ENCODE peak calls at places on chromosomes 11 and 22, in seven cellular contexts. One of them, this sample, is unnamed.
A peak's percentile ranks its signal among the peaks of the same experiment; 100 is the strongest.

GRCh38 chr11:76598426-76598839 is 72.1 kb downstream of the LRRC32 start:
- DNase-seq in Right ventricle myocardium superior: no peak
- DNase-seq in KBM-7: peak; percentile 60
- DNase-seq in lung: no peak
- DNase-seq in T-helper 9 cell: no peak
- DNase-seq in CD4-positive, alpha-beta memory T cell: no peak
- DNase-seq in choroid plexus epithelial cell: peak; percentile 65
- DNase-seq in this sample: peak; percentile 77

GRCh38 chr11:87726511-87726910 is 448.7 kb downstream of the RAB38 start:
- DNase-seq in Right ventricle myocardium superior: no peak
- DNase-seq in KBM-7: no peak
- DNase-seq in lung: no peak
- DNase-seq in T-helper 9 cell: no peak
- DNase-seq in CD4-positive, alpha-beta memory T cell: no peak
- DNase-seq in choroid plexus epithelial cell: peak; percentile 7
- DNase-seq in this sample: no peak

GRCh38 chr22:39634530-39635399 is 64.2 kb downstream of the CACNA1I start:
- DNase-seq in Right ventricle myocardium superior: no peak
- DNase-seq in KBM-7: peak; percentile 28
- DNase-seq in lung: no peak
- DNase-seq in T-helper 9 cell: no peak
- DNase-seq in CD4-positive, alpha-beta memory T cell: no peak
- DNase-seq in choroid plexus epithelial cell: peak; percentile 93
- DNase-seq in this sample: no peak

GRCh38 chr11:75063732-75064314 is 32.9 kb downstream of the OR2AT4 start:
- DNase-seq in Right ventricle myocardium superior: no peak
- DNase-seq in KBM-7: no peak
- DNase-seq in lung: no peak
- DNase-seq in T-helper 9 cell: no peak
- DNase-seq in CD4-positive, alpha-beta memory T cell: no peak
- DNase-seq in choroid plexus epithelial cell: no peak
- DNase-seq in this sample: no peak

GRCh38 chr11:120400564-120401364 is 64.6 kb downstream of the ARHGEF12 start:
- DNase-seq in Right ventricle myocardium superior: no peak
- DNase-seq in KBM-7: no peak
- DNase-seq in lung: peak; percentile 33
- DNase-seq in T-helper 9 cell: no peak
- DNase-seq in CD4-positive, alpha-beta memory T cell: no peak
- DNase-seq in choroid plexus epithelial cell: peak; percentile 99
- DNase-seq in this sample: no peak

GRCh38 chr11:118060879-118061278 is 16.0 kb upstream of the TMPRSS4 start:
- DNase-seq in Right ventricle myocardium superior: no peak
- DNase-seq in KBM-7: no peak
- DNase-seq in lung: no peak
- DNase-seq in T-helper 9 cell: no peak
- DNase-seq in CD4-positive, alpha-beta memory T cell: no peak
- DNase-seq in choroid plexus epithelial cell: no peak
- DNase-seq in this sample: peak; percentile 76

GRCh38 chr11:68583047-68583446 is 101.3 kb upstream of the GAL start:
- DNase-seq in Right ventricle myocardium superior: no peak
- DNase-seq in KBM-7: no peak
- DNase-seq in lung: no peak
- DNase-seq in T-helper 9 cell: no peak
- DNase-seq in CD4-positive, alpha-beta memory T cell: no peak
- DNase-seq in choroid plexus epithelial cell: peak; percentile 64
- DNase-seq in this sample: no peak

GRCh38 chr22:42343551-42344081 is 73.2 kb upstream of the TCF20 start:
- DNase-seq in Right ventricle myocardium superior: no peak
- DNase-seq in KBM-7: no peak
- DNase-seq in lung: no peak
- DNase-seq in T-helper 9 cell: peak; percentile 8
- DNase-seq in CD4-positive, alpha-beta memory T cell: peak; percentile 36
- DNase-seq in choroid plexus epithelial cell: no peak
- DNase-seq in this sample: no peak

GRCh38 chr11:57638811-57639320 is 10.8 kb downstream of the YPEL4 start:
- DNase-seq in Right ventricle myocardium superior: no peak
- DNase-seq in KBM-7: no peak
- DNase-seq in lung: no peak
- DNase-seq in T-helper 9 cell: no peak
- DNase-seq in CD4-positive, alpha-beta memory T cell: no peak
- DNase-seq in choroid plexus epithelial cell: no peak
- DNase-seq in this sample: no peak

GRCh38 chr11:114265084-114265878 is 30.9 kb upstream of the NNMT start:
- DNase-seq in Right ventricle myocardium superior: no peak
- DNase-seq in KBM-7: no peak
- DNase-seq in lung: no peak
- DNase-seq in T-helper 9 cell: no peak
- DNase-seq in CD4-positive, alpha-beta memory T cell: no peak
- DNase-seq in choroid plexus epithelial cell: no peak
- DNase-seq in this sample: no peak

GRCh38 chr22:24950272-24950902 is 2.1 kb upstream of the KIAA1671 start:
- DNase-seq in Right ventricle myocardium superior: no peak
- DNase-seq in KBM-7: no peak
- DNase-seq in lung: no peak
- DNase-seq in T-helper 9 cell: no peak
- DNase-seq in CD4-positive, alpha-beta memory T cell: no peak
- DNase-seq in choroid plexus epithelial cell: peak; percentile 43
- DNase-seq in this sample: no peak

GRCh38 chr11:123381149-123381548 is 48.9 kb upstream of the GRAMD1B start:
- DNase-seq in Right ventricle myocardium superior: no peak
- DNase-seq in KBM-7: no peak
- DNase-seq in lung: no peak
- DNase-seq in T-helper 9 cell: no peak
- DNase-seq in CD4-positive, alpha-beta memory T cell: no peak
- DNase-seq in choroid plexus epithelial cell: no peak
- DNase-seq in this sample: no peak

GRCh38 chr11:19089421-19089820 is 27.5 kb upstream of the ZDHHC13 start:
- DNase-seq in Right ventricle myocardium superior: no peak
- DNase-seq in KBM-7: no peak
- DNase-seq in lung: no peak
- DNase-seq in T-helper 9 cell: no peak
- DNase-seq in CD4-positive, alpha-beta memory T cell: no peak
- DNase-seq in choroid plexus epithelial cell: no peak
- DNase-seq in this sample: no peak

GRCh38 chr11:126149759-126150236 is 61.7 kb downstream of the RPUSD4 start:
- DNase-seq in Right ventricle myocardium superior: no peak
- DNase-seq in KBM-7: peak; percentile 33
- DNase-seq in lung: no peak
- DNase-seq in T-helper 9 cell: no peak
- DNase-seq in CD4-positive, alpha-beta memory T cell: no peak
- DNase-seq in choroid plexus epithelial cell: no peak
- DNase-seq in this sample: no peak

GRCh38 chr22:33925194-33925593 is 4.9 kb upstream of the LARGE1 start:
- DNase-seq in Right ventricle myocardium superior: no peak
- DNase-seq in KBM-7: no peak
- DNase-seq in lung: no peak
- DNase-seq in T-helper 9 cell: no peak
- DNase-seq in CD4-positive, alpha-beta memory T cell: no peak
- DNase-seq in choroid plexus epithelial cell: no peak
- DNase-seq in this sample: no peak